ENCODE peak calls at places on chromosome 17, in eight cellular contexts. One of them, this sample, is unnamed.

GRCh38 chr17:40416671-40417070 is 1.0 kb downstream of the TOP2A start:
- DNase-seq in NAMALWA: no peak
- DNase-seq in iris pigment epithelial cell: no peak
- DNase-seq in bronchial epithelial cell: no peak
- DNase-seq in NB4: no peak
- DNase-seq in GM23248: no peak
- DNase-seq in T-helper 2 cell: no peak
- DNase-seq in HFF-Myc: no peak
- DNase-seq in this sample: no peak

GRCh38 chr17:80082403-80083135 is 18.8 kb upstream of the GAA start:
- DNase-seq in iris pigment epithelial cell: peak; percentile 68
- DNase-seq in HFF-Myc: peak; percentile 53
- DNase-seq in GM23248: peak; percentile 81
- DNase-seq in bronchial epithelial cell: peak; percentile 61
- DNase-seq in NB4: peak; percentile 79
- DNase-seq in T-helper 2 cell: peak; percentile 37
- DNase-seq in NAMALWA: peak; percentile 81
- DNase-seq in this sample: peak; percentile 61

GRCh38 chr17:83064732-83065659 is 14.4 kb upstream of the METRNL start:
- DNase-seq in iris pigment epithelial cell: no peak
- DNase-seq in T-helper 2 cell: no peak
- DNase-seq in bronchial epithelial cell: peak; percentile 58
- DNase-seq in HFF-Myc: no peak
- DNase-seq in NB4: no peak
- DNase-seq in GM23248: no peak
- DNase-seq in NAMALWA: no peak
- DNase-seq in this sample: no peak

GRCh38 chr17:21689604-21690003 is 2.7 kb upstream of the KCNJ18 start:
- DNase-seq in HFF-Myc: no peak
- DNase-seq in bronchial epithelial cell: peak; percentile 69
- DNase-seq in NB4: no peak
- DNase-seq in GM23248: peak; percentile 99
- DNase-seq in iris pigment epithelial cell: no peak
- DNase-seq in NAMALWA: no peak
- DNase-seq in T-helper 2 cell: no peak
- DNase-seq in this sample: no peak

GRCh38 chr17:62800580-62800979 is 7.5 kb downstream of the MARCHF10 start:
- DNase-seq in bronchial epithelial cell: peak; percentile 92
- DNase-seq in T-helper 2 cell: no peak
- DNase-seq in HFF-Myc: no peak
- DNase-seq in GM23248: peak; percentile 55
- DNase-seq in NAMALWA: no peak
- DNase-seq in iris pigment epithelial cell: no peak
- DNase-seq in NB4: no peak
- DNase-seq in this sample: no peak

GRCh38 chr17:31537558-31537957 is 146.1 kb downstream of the RAB11FIP4 start:
- DNase-seq in iris pigment epithelial cell: no peak
- DNase-seq in NAMALWA: peak; percentile 91
- DNase-seq in NB4: no peak
- DNase-seq in T-helper 2 cell: no peak
- DNase-seq in HFF-Myc: no peak
- DNase-seq in bronchial epithelial cell: peak; percentile 46
- DNase-seq in GM23248: peak; percentile 80
- DNase-seq in this sample: no peak

GRCh38 chr17:45823598-45823997 is 21.1 kb upstream of the SPPL2C start:
- DNase-seq in iris pigment epithelial cell: no peak
- DNase-seq in NB4: no peak
- DNase-seq in T-helper 2 cell: no peak
- DNase-seq in HFF-Myc: no peak
- DNase-seq in GM23248: no peak
- DNase-seq in NAMALWA: no peak
- DNase-seq in bronchial epithelial cell: no peak
- DNase-seq in this sample: no peak

GRCh38 chr17:41617136-41617535 is 4.6 kb upstream of the KRT16 start:
- DNase-seq in NAMALWA: no peak
- DNase-seq in GM23248: no peak
- DNase-seq in HFF-Myc: no peak
- DNase-seq in NB4: no peak
- DNase-seq in T-helper 2 cell: no peak
- DNase-seq in bronchial epithelial cell: peak; percentile 69
- DNase-seq in iris pigment epithelial cell: no peak
- DNase-seq in this sample: no peak

GRCh38 chr17:28552201-28552999 is at the start of gene UNC119:
- DNase-seq in NB4: peak; percentile 84
- DNase-seq in bronchial epithelial cell: peak; percentile 38
- DNase-seq in T-helper 2 cell: peak; percentile 74
- DNase-seq in HFF-Myc: no peak
- DNase-seq in NAMALWA: peak; percentile 82
- DNase-seq in GM23248: peak; percentile 92
- DNase-seq in iris pigment epithelial cell: peak; percentile 69
- DNase-seq in this sample: peak; percentile 80

GRCh38 chr17:2736956-2737355 is 12.5 kb downstream of the CCDC92B start:
- DNase-seq in iris pigment epithelial cell: no peak
- DNase-seq in NAMALWA: no peak
- DNase-seq in T-helper 2 cell: no peak
- DNase-seq in GM23248: no peak
- DNase-seq in HFF-Myc: no peak
- DNase-seq in NB4: no peak
- DNase-seq in bronchial epithelial cell: peak; percentile 99
- DNase-seq in this sample: no peak

GRCh38 chr17:76271669-76272540 is 6.8 kb downstream of the UBALD2 start:
- DNase-seq in GM23248: no peak
- DNase-seq in T-helper 2 cell: peak; percentile 52
- DNase-seq in NB4: no peak
- DNase-seq in iris pigment epithelial cell: no peak
- DNase-seq in HFF-Myc: no peak
- DNase-seq in NAMALWA: peak; percentile 84
- DNase-seq in bronchial epithelial cell: no peak
- DNase-seq in this sample: peak; percentile 59

GRCh38 chr17:80919331-80920284 is 72.0 kb upstream of the CHMP6 start:
- DNase-seq in GM23248: no peak
- DNase-seq in NB4: no peak
- DNase-seq in T-helper 2 cell: no peak
- DNase-seq in NAMALWA: no peak
- DNase-seq in bronchial epithelial cell: no peak
- DNase-seq in HFF-Myc: no peak
- DNase-seq in iris pigment epithelial cell: no peak
- DNase-seq in this sample: no peak

GRCh38 chr17:5705876-5706420 is 121.6 kb upstream of the NLRP1 start:
- DNase-seq in NB4: no peak
- DNase-seq in T-helper 2 cell: no peak
- DNase-seq in HFF-Myc: no peak
- DNase-seq in bronchial epithelial cell: no peak
- DNase-seq in iris pigment epithelial cell: no peak
- DNase-seq in GM23248: no peak
- DNase-seq in NAMALWA: no peak
- DNase-seq in this sample: no peak

GRCh38 chr17:27464431-27464830 is 8.2 kb downstream of the KSR1 start:
- DNase-seq in GM23248: no peak
- DNase-seq in NAMALWA: no peak
- DNase-seq in NB4: no peak
- DNase-seq in iris pigment epithelial cell: no peak
- DNase-seq in bronchial epithelial cell: no peak
- DNase-seq in T-helper 2 cell: no peak
- DNase-seq in HFF-Myc: no peak
- DNase-seq in this sample: no peak

GRCh38 chr17:549197-550040 is 165.2 kb downstream of the VPS53 start:
- DNase-seq in HFF-Myc: peak; percentile 63
- DNase-seq in NAMALWA: no peak
- DNase-seq in T-helper 2 cell: no peak
- DNase-seq in GM23248: peak; percentile 80
- DNase-seq in iris pigment epithelial cell: peak; percentile 72
- DNase-seq in NB4: no peak
- DNase-seq in bronchial epithelial cell: no peak
- DNase-seq in this sample: no peak

This sample was measured in stimulated activated naive CD4-positive, alpha-beta T cell.